ENCODE peak calls at places on chromosomes 1 and 21, in seven cellular contexts. One of them, this sample, is unnamed.
A peak's percentile ranks its signal among the peaks of the same experiment; 100 is the strongest.

GRCh38 chr1:229114315-229114714 is 156.6 kb upstream of the RAB4A start:
- DNase-seq in CD4-positive, alpha-beta T cell: no peak
- DNase-seq in HAP-1: no peak
- DNase-seq in fibroblast of the conjunctiva: no peak
- DNase-seq in nephron progenitor cell: no peak
- DNase-seq in NCI-H1105 treated with DMSO at 0.1 percent for 48 hours: no peak
- DNase-seq in effector memory CD8-positive, alpha-beta T cell: no peak
- DNase-seq in this sample: no peak

GRCh38 chr1:226798427-226799411 is 59.6 kb upstream of the ITPKB start:
- DNase-seq in NCI-H1105 treated with DMSO at 0.1 percent for 48 hours: no peak
- DNase-seq in effector memory CD8-positive, alpha-beta T cell: peak; percentile 57
- DNase-seq in CD4-positive, alpha-beta T cell: peak; percentile 55
- DNase-seq in fibroblast of the conjunctiva: no peak
- DNase-seq in nephron progenitor cell: no peak
- DNase-seq in HAP-1: no peak
- DNase-seq in this sample: peak; percentile 44

GRCh38 chr1:65687435-65688214 is 105.1 kb upstream of the PDE4B start:
- DNase-seq in CD4-positive, alpha-beta T cell: peak; percentile 66
- DNase-seq in nephron progenitor cell: peak; percentile 92
- DNase-seq in effector memory CD8-positive, alpha-beta T cell: peak; percentile 72
- DNase-seq in HAP-1: peak; percentile 59
- DNase-seq in NCI-H1105 treated with DMSO at 0.1 percent for 48 hours: peak; percentile 81
- DNase-seq in fibroblast of the conjunctiva: peak; percentile 57
- DNase-seq in this sample: peak; percentile 74

GRCh38 chr1:26597629-26598039 is 68.1 kb downstream of the RPS6KA1 start:
- DNase-seq in fibroblast of the conjunctiva: no peak
- DNase-seq in nephron progenitor cell: no peak
- DNase-seq in NCI-H1105 treated with DMSO at 0.1 percent for 48 hours: peak; percentile 63
- DNase-seq in CD4-positive, alpha-beta T cell: no peak
- DNase-seq in effector memory CD8-positive, alpha-beta T cell: peak; percentile 19
- DNase-seq in HAP-1: peak; percentile 67
- DNase-seq in this sample: no peak

GRCh38 chr1:244113532-244114320 is 62.6 kb downstream of the ZBTB18 start:
- DNase-seq in HAP-1: no peak
- DNase-seq in CD4-positive, alpha-beta T cell: no peak
- DNase-seq in effector memory CD8-positive, alpha-beta T cell: no peak
- DNase-seq in NCI-H1105 treated with DMSO at 0.1 percent for 48 hours: no peak
- DNase-seq in fibroblast of the conjunctiva: no peak
- DNase-seq in nephron progenitor cell: no peak
- DNase-seq in this sample: no peak

GRCh38 chr1:110112656-110113055 is 413 bp downstream of the UBL4B start:
- DNase-seq in fibroblast of the conjunctiva: no peak
- DNase-seq in CD4-positive, alpha-beta T cell: no peak
- DNase-seq in NCI-H1105 treated with DMSO at 0.1 percent for 48 hours: no peak
- DNase-seq in effector memory CD8-positive, alpha-beta T cell: no peak
- DNase-seq in HAP-1: no peak
- DNase-seq in nephron progenitor cell: no peak
- DNase-seq in this sample: no peak

GRCh38 chr1:212721388-212722247 is 22.0 kb upstream of the BATF3 start:
- DNase-seq in fibroblast of the conjunctiva: no peak
- DNase-seq in nephron progenitor cell: no peak
- DNase-seq in NCI-H1105 treated with DMSO at 0.1 percent for 48 hours: no peak
- DNase-seq in CD4-positive, alpha-beta T cell: no peak
- DNase-seq in HAP-1: no peak
- DNase-seq in effector memory CD8-positive, alpha-beta T cell: no peak
- DNase-seq in this sample: no peak

GRCh38 chr21:43820466-43820865 is 31.1 kb downstream of the RRP1 start:
- DNase-seq in fibroblast of the conjunctiva: no peak
- DNase-seq in effector memory CD8-positive, alpha-beta T cell: no peak
- DNase-seq in HAP-1: no peak
- DNase-seq in CD4-positive, alpha-beta T cell: no peak
- DNase-seq in NCI-H1105 treated with DMSO at 0.1 percent for 48 hours: no peak
- DNase-seq in nephron progenitor cell: no peak
- DNase-seq in this sample: no peak

GRCh38 chr1:18282851-18283600 is 175.4 kb downstream of the IGSF21 start:
- DNase-seq in HAP-1: no peak
- DNase-seq in NCI-H1105 treated with DMSO at 0.1 percent for 48 hours: peak; percentile 88
- DNase-seq in CD4-positive, alpha-beta T cell: no peak
- DNase-seq in fibroblast of the conjunctiva: no peak
- DNase-seq in effector memory CD8-positive, alpha-beta T cell: no peak
- DNase-seq in nephron progenitor cell: peak; percentile 38
- DNase-seq in this sample: no peak

GRCh38 chr1:225470210-225470609 is 42.4 kb upstream of the LBR start:
- DNase-seq in nephron progenitor cell: no peak
- DNase-seq in fibroblast of the conjunctiva: no peak
- DNase-seq in CD4-positive, alpha-beta T cell: no peak
- DNase-seq in NCI-H1105 treated with DMSO at 0.1 percent for 48 hours: no peak
- DNase-seq in effector memory CD8-positive, alpha-beta T cell: no peak
- DNase-seq in HAP-1: no peak
- DNase-seq in this sample: no peak

GRCh38 chr1:204282801-204283200 is 69.0 kb upstream of the GOLT1A start:
- DNase-seq in effector memory CD8-positive, alpha-beta T cell: no peak
- DNase-seq in CD4-positive, alpha-beta T cell: no peak
- DNase-seq in HAP-1: no peak
- DNase-seq in nephron progenitor cell: no peak
- DNase-seq in fibroblast of the conjunctiva: no peak
- DNase-seq in NCI-H1105 treated with DMSO at 0.1 percent for 48 hours: no peak
- DNase-seq in this sample: no peak

GRCh38 chr21:43825936-43826622 is 36.7 kb downstream of the RRP1 start:
- DNase-seq in fibroblast of the conjunctiva: no peak
- DNase-seq in CD4-positive, alpha-beta T cell: no peak
- DNase-seq in NCI-H1105 treated with DMSO at 0.1 percent for 48 hours: peak; percentile 48
- DNase-seq in nephron progenitor cell: peak; percentile 54
- DNase-seq in HAP-1: no peak
- DNase-seq in effector memory CD8-positive, alpha-beta T cell: no peak
- DNase-seq in this sample: no peak

GRCh38 chr1:66809736-66810326 is 8.8 kb upstream of the INSL5 start:
- DNase-seq in HAP-1: no peak
- DNase-seq in NCI-H1105 treated with DMSO at 0.1 percent for 48 hours: no peak
- DNase-seq in effector memory CD8-positive, alpha-beta T cell: no peak
- DNase-seq in nephron progenitor cell: no peak
- DNase-seq in fibroblast of the conjunctiva: peak; percentile 14
- DNase-seq in CD4-positive, alpha-beta T cell: no peak
- DNase-seq in this sample: no peak

GRCh38 chr21:14773777-14774345 is 227.7 kb upstream of the SAMSN1 start:
- DNase-seq in NCI-H1105 treated with DMSO at 0.1 percent for 48 hours: peak; percentile 31
- DNase-seq in CD4-positive, alpha-beta T cell: peak; percentile 25
- DNase-seq in HAP-1: no peak
- DNase-seq in fibroblast of the conjunctiva: no peak
- DNase-seq in nephron progenitor cell: peak; percentile 42
- DNase-seq in effector memory CD8-positive, alpha-beta T cell: peak; percentile 35
- DNase-seq in this sample: peak; percentile 52

GRCh38 chr1:52281518-52281917 is 84.5 kb downstream of the CC2D1B start:
- DNase-seq in effector memory CD8-positive, alpha-beta T cell: no peak
- DNase-seq in NCI-H1105 treated with DMSO at 0.1 percent for 48 hours: no peak
- DNase-seq in nephron progenitor cell: no peak
- DNase-seq in fibroblast of the conjunctiva: no peak
- DNase-seq in HAP-1: no peak
- DNase-seq in CD4-positive, alpha-beta T cell: no peak
- DNase-seq in this sample: no peak

GRCh38 chr1:176531036-176531435 is 68.1 kb downstream of the PAPPA2 start:
- DNase-seq in CD4-positive, alpha-beta T cell: no peak
- DNase-seq in effector memory CD8-positive, alpha-beta T cell: no peak
- DNase-seq in fibroblast of the conjunctiva: no peak
- DNase-seq in NCI-H1105 treated with DMSO at 0.1 percent for 48 hours: no peak
- DNase-seq in nephron progenitor cell: no peak
- DNase-seq in HAP-1: no peak
- DNase-seq in this sample: no peak

GRCh38 chr1:162997499-162998285 is 71.5 kb upstream of the RGS4 start:
- DNase-seq in CD4-positive, alpha-beta T cell: no peak
- DNase-seq in fibroblast of the conjunctiva: no peak
- DNase-seq in nephron progenitor cell: no peak
- DNase-seq in HAP-1: no peak
- DNase-seq in NCI-H1105 treated with DMSO at 0.1 percent for 48 hours: no peak
- DNase-seq in effector memory CD8-positive, alpha-beta T cell: no peak
- DNase-seq in this sample: no peak

GRCh38 chr1:12114340-12114683 is 51.2 kb downstream of the TNFRSF8 start:
- DNase-seq in fibroblast of the conjunctiva: no peak
- DNase-seq in HAP-1: no peak
- DNase-seq in nephron progenitor cell: no peak
- DNase-seq in NCI-H1105 treated with DMSO at 0.1 percent for 48 hours: no peak
- DNase-seq in CD4-positive, alpha-beta T cell: no peak
- DNase-seq in effector memory CD8-positive, alpha-beta T cell: no peak
- DNase-seq in this sample: no peak

GRCh38 chr1:65514083-65514482 is 93.6 kb downstream of the LEPR start:
- DNase-seq in fibroblast of the conjunctiva: peak; percentile 70
- DNase-seq in CD4-positive, alpha-beta T cell: no peak
- DNase-seq in HAP-1: no peak
- DNase-seq in nephron progenitor cell: no peak
- DNase-seq in NCI-H1105 treated with DMSO at 0.1 percent for 48 hours: no peak
- DNase-seq in effector memory CD8-positive, alpha-beta T cell: no peak
- DNase-seq in this sample: no peak

GRCh38 chr1:14443164-14443787 is 155.2 kb upstream of the KAZN start:
- DNase-seq in NCI-H1105 treated with DMSO at 0.1 percent for 48 hours: no peak
- DNase-seq in CD4-positive, alpha-beta T cell: no peak
- DNase-seq in HAP-1: no peak
- DNase-seq in effector memory CD8-positive, alpha-beta T cell: no peak
- DNase-seq in fibroblast of the conjunctiva: no peak
- DNase-seq in nephron progenitor cell: no peak
- DNase-seq in this sample: no peak

GRCh38 chr1:53740621-53741105 is 1.7 kb upstream of the GLIS1 start:
- DNase-seq in HAP-1: no peak
- DNase-seq in CD4-positive, alpha-beta T cell: no peak
- DNase-seq in effector memory CD8-positive, alpha-beta T cell: no peak
- DNase-seq in NCI-H1105 treated with DMSO at 0.1 percent for 48 hours: no peak
- DNase-seq in fibroblast of the conjunctiva: peak; percentile 77
- DNase-seq in nephron progenitor cell: no peak
- DNase-seq in this sample: no peak

GRCh38 chr1:180301135-180301737 is 71.2 kb downstream of the LHX4 start:
- DNase-seq in CD4-positive, alpha-beta T cell: no peak
- DNase-seq in fibroblast of the conjunctiva: no peak
- DNase-seq in nephron progenitor cell: no peak
- DNase-seq in effector memory CD8-positive, alpha-beta T cell: no peak
- DNase-seq in NCI-H1105 treated with DMSO at 0.1 percent for 48 hours: no peak
- DNase-seq in HAP-1: no peak
- DNase-seq in this sample: no peak

GRCh38 chr1:235404190-235404589 is 37.0 kb downstream of the TBCE start:
- DNase-seq in nephron progenitor cell: no peak
- DNase-seq in effector memory CD8-positive, alpha-beta T cell: no peak
- DNase-seq in NCI-H1105 treated with DMSO at 0.1 percent for 48 hours: no peak
- DNase-seq in CD4-positive, alpha-beta T cell: no peak
- DNase-seq in fibroblast of the conjunctiva: no peak
- DNase-seq in HAP-1: no peak
- DNase-seq in this sample: no peak

This sample was measured in activated T-cell treated with anti-CD3 and anti-CD28 coated beads, Interleukin-2, amount 50 U/mL, for 4 hours.